ENCODE peak calls at places on chromosome 11, in five cellular contexts. F is A549, X is right lobe of liver, E is K562, N is gastrocnemius medialis. O is an unnamed sample.

GRCh38 chr11:21630934-21631478 is 561.9 kb upstream of the ANO5 start:
- ATAC-seq in F (no peak), X (no peak), E (no peak), N (no peak), O (no peak)

GRCh38 chr11:47656284-47656915 is 14.0 kb upstream of the MTCH2 start:
- ATAC-seq in F (no peak), X (no peak), E (peak), N (no peak), O (no peak)

GRCh38 chr11:36622431-36623136 is 24.5 kb upstream of the RAG2 start:
- ATAC-seq in F (peak), X (no peak), E (peak), N (no peak), O (no peak)

GRCh38 chr11:88378422-88379066 is 41.0 kb upstream of the CTSC start:
- ATAC-seq in F (no peak), X (no peak), E (peak), N (no peak), O (no peak)

GRCh38 chr11:72591785-72592490 is 82.3 kb downstream of the PDE2A start:
- ATAC-seq in F (no peak), X (no peak), E (no peak), N (no peak), O (no peak)

GRCh38 chr11:100593321-100593720 is 93.8 kb upstream of the ARHGAP42 start:
- ATAC-seq in F (no peak), X (no peak), E (no peak), N (no peak), O (no peak)

GRCh38 chr11:126267650-126268049 is 1.0 kb downstream of the SRPRA start:
- ATAC-seq in F (no peak), X (peak), E (no peak), N (peak), O (no peak)

GRCh38 chr11:48083427-48083826 is 103.1 kb downstream of the PTPRJ start:
- ATAC-seq in F (no peak), X (no peak), E (no peak), N (no peak), O (no peak)

GRCh38 chr11:36105743-36106581 is 162.1 kb downstream of the LDLRAD3 start:
- ATAC-seq in F (no peak), X (no peak), E (peak), N (no peak), O (no peak)

GRCh38 chr11:14793546-14793945 is 98.5 kb downstream of the CYP2R1 start:
- ATAC-seq in F (no peak), X (no peak), E (no peak), N (no peak), O (no peak)

GRCh38 chr11:118193910-118194566 is 17.6 kb upstream of the SCN2B start:
- ATAC-seq in F (no peak), X (no peak), E (no peak), N (no peak), O (no peak)

GRCh38 chr11:82944198-82944597 is 42.7 kb downstream of the DDIAS start:
- ATAC-seq in F (no peak), X (no peak), E (peak), N (no peak), O (no peak)

GRCh38 chr11:76152741-76153608 is 53.3 kb downstream of the WNT11 start:
- ATAC-seq in F (no peak), X (peak), E (peak), N (no peak), O (no peak)

GRCh38 chr11:83724704-83725114 is 438.5 kb upstream of the CCDC90B start:
- ATAC-seq in F (peak), X (peak), E (no peak), N (peak), O (peak)

GRCh38 chr11:12167098-12167999 is 57.0 kb downstream of the MICAL2 start:
- ATAC-seq in F (peak), X (peak), E (peak), N (no peak), O (peak)

GRCh38 chr11:93986716-93987115 is 34.4 kb upstream of the HEPHL1 start:
- ATAC-seq in F (peak), X (no peak), E (no peak), N (no peak), O (no peak)

GRCh38 chr11:106389096-106389495 is 311.6 kb downstream of the AASDHPPT start:
- ATAC-seq in F (no peak), X (no peak), E (no peak), N (no peak), O (no peak)

GRCh38 chr11:130383363-130384168 is 44.8 kb downstream of the ADAMTS8 start:
- ATAC-seq in F (no peak), X (no peak), E (no peak), N (peak), O (no peak)

GRCh38 chr11:101867951-101868350 is 46.9 kb upstream of the CEP126 start:
- ATAC-seq in F (peak), X (no peak), E (no peak), N (no peak), O (no peak)

GRCh38 chr11:117720061-117720511 is 76.9 kb downstream of the DSCAML1 start:
- ATAC-seq in F (no peak), X (no peak), E (no peak), N (no peak), O (no peak)

GRCh38 chr11:85843929-85844328 is 11.3 kb upstream of the CCDC83 start:
- ATAC-seq in F (peak), X (no peak), E (peak), N (no peak), O (no peak)

GRCh38 chr11:109695696-109696095 is 273.7 kb downstream of the C11orf87 start:
- ATAC-seq in F (no peak), X (no peak), E (no peak), N (no peak), O (no peak)

GRCh38 chr11:67261942-67262681 is 4.2 kb upstream of the GRK2 start:
- ATAC-seq in F (peak), X (no peak), E (no peak), N (no peak), O (no peak)

GRCh38 chr11:31874631-31875191 is 63.6 kb upstream of the PAX6 start:
- ATAC-seq in F (no peak), X (no peak), E (no peak), N (no peak), O (no peak)

DNA sequence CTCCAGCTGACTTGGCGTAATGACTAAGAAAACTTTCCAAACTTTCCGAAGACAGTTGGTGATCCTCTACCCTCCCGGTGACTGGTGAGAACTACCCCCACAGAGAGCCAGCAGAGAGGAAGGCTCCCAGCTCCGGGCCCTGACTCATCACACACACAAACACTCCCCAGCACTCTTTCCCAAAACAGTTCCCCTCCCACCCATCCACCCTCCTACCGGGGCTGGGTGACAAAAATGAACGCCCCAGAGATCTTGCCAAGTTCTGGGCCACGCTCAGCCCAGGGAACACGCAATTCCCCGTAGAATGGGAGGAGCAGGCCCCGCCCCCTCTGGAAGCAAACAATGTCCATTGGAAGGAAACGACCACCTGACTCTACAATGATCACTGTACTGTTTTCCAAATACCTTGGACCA is 21.3 kb upstream of the JAM3 start:
- ATAC-seq in F (peak), X (no peak), E (no peak), N (peak), O (peak)
- H3K27ac ChIP-seq in F (peak), X (no peak), E (no peak), N (peak), O (peak)

GRCh38 chr11:27217948-27218410 is 145.0 kb downstream of the CCDC34 start:
- ATAC-seq in F (peak), X (no peak), E (no peak), N (peak), O (peak)

GRCh38 chr11:27214713-27215112 is 148.3 kb downstream of the CCDC34 start:
- ATAC-seq in F (no peak), X (no peak), E (no peak), N (no peak), O (no peak)

GRCh38 chr11:27216268-27217149 is 146.5 kb downstream of the CCDC34 start:
- ATAC-seq in F (no peak), X (peak), E (no peak), N (peak), O (peak)

GRCh38 chr11:27217496-27217895 is 145.5 kb downstream of the CCDC34 start:
- ATAC-seq in F (no peak), X (no peak), E (no peak), N (no peak), O (no peak)

DNA sequence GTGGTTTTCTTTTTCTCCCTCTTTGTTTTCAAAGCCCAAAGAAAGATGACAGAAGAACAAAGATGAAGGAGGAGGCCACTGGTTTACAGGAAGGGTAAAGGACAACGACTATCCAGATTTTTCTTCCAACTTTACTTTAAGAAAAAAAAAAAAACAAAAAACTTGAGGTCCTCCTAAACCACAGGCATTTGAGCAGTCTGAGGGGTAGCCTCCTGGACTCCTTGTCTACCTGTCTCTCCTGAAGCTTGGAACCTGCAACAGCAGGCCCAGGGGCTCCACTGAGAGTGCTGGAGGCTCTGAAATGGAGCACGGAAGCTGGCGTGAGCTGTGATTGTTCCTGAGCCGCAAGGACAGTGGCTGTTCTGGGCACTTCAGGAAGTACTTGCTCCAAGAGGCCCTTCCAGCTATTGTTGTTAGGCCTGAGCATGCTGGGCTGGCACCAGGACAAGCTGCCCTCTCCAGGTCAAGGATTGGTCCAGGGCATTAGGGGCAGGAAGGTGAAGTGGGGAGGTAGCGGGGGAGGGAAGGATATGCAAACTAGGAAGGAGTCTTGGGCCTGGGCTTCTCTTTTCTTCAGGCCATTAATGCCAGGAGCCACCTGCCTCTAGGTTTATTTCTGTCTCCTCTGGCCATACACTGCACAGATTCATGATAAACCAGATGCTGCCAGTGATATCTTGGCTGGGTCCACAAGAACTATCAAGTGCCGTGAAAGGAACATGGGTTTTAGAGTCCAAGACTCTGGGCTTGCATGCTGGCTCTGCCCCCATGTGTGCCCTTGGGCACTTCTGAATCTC is 147.3 kb downstream of the CCDC34 start:
- ATAC-seq in F (no peak), X (peak), E (no peak), N (peak), O (peak)
- TF ChIP-seq POLR2A in F (no peak), X (no peak), E (no peak), N (no peak), O (no peak)

GRCh38 chr11:120208777-120209176 is 2.1 kb upstream of the OAF start:
- ATAC-seq in F (no peak), X (no peak), E (no peak), N (no peak), O (peak)
- H3K27ac ChIP-seq in F (no peak), X (no peak), E (no peak), N (peak), O (peak)

DNA sequence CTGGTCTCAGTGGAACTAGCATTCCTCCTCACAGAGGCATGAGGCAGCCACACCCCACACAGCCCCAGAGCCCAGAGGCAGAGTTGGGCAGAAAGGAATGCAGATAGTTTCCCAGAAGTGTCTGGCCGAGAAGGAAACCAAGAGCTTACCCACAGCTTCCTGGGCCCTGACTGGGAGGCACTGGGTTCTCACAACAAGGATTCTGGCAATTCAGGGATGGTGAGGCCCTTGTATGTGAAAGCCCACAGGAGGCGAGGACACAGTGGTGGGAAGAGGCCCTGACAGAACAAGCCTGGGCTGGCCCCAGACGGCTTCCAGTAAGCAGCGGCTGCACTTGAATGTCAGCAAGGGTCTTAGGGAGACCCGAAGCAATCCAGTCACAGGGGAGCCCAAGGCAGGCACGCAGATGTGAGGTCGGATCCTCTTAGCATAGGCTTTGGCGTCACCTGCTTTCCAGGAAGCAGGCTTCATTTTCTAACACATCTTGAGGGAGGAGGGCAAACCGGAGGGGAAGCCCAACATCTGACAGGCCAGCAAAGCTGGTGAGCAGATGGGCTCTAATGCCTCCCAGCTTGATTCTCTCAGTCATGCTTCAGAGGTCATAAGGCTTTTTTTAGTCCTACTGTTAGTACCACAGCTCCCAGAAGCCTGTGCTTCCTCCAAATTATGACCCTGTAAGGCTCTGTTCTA is 78.3 kb upstream of the AKIP1 start:
- ATAC-seq in F (peak), X (no peak), E (no peak), N (no peak), O (peak)
- TF ChIP-seq POLR2A in F (no peak), X (no peak), E (no peak), N (no peak), O (no peak)

DNA sequence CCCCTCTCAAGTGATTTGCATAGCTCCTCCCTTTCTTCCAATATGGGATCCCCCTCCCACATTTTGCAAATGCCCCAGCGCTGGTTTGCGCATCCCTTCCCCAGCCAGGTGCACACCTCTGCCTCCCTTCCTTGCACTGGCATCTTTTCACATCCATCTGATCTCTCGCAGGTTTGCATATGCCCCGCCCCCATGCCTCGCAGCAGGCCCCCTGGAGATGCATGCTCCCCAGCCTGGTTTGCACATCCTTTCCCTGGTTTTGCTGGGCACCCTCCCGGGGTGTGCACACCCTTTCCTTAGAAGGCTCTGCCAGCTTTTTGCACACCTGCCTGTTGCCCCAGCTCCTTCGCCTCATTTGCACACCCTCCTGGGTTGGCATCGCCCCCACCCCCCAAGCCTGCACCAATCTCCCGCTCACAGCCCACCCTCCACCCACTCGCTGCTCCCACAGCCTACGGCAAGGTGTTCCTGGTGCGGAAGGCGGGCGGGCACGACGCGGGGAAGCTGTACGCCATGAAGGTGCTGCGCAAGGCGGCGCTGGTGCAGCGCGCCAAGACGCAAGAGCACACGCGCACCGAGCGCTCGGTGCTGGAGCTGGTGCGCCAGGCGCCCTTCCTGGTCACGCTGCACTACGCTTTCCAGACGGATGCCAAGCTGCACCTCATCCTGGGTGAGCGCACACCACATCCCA is 895 bp downstream of the RPS6KA4 start:
- ATAC-seq in F (no peak), X (no peak), E (no peak), N (no peak), O (no peak)
- H3K27ac ChIP-seq in F (peak), X (no peak), E (peak), N (no peak), O (peak)

DNA sequence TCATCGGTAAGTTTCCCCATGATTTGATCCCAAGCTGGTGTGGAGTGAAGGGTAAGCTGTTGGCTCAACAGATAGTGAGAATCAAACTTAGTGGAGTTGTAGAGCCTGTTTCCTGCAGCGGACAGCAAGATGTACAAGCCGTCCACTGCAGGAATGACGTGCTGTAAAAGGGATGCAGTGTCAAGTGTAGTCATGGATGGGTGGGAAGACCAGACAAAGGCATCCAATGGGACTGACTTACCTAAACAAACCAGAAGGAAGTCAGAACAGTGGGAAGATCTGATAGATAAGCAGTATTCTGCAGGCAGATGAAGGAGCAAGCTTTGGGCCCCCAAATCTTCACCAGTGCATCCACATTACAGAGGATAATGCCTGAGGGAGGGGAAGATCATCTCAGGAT is 8.8 kb downstream of the ZBTB16 start:
- ATAC-seq in F (no peak), X (no peak), E (no peak), N (no peak), O (no peak)
- TF ChIP-seq POLR2A in F (no peak), X (no peak), E (no peak), N (no peak), O (no peak)